ENCODE peak calls at places on chromosome 3, in six cellular contexts. P is A549; V is activated effector memory CD4-positive, alpha-beta T cell treated with Interleukin-2 at 50 U/mL for 16 hours; X is uterus; H is cardiac fibroblast; J is CD4-positive, alpha-beta memory T cell. W is an unnamed sample.

GRCh38 chr3:172347895-172348680 is 100.2 kb downstream of the GHSR start:
- DNase-seq in P (no peak), V (no peak), X (no peak), H (no peak), J (no peak), W (no peak)

GRCh38 chr3:30469125-30469524 is 137.3 kb upstream of the TGFBR2 start:
- DNase-seq in P (no peak), V (no peak), X (no peak), H (no peak), J (no peak), W (no peak)

GRCh38 chr3:27643355-27643754 is 78.8 kb downstream of the EOMES start:
- DNase-seq in P (no peak), V (no peak), X (no peak), H (peak), J (no peak), W (no peak)

GRCh38 chr3:113649169-113649833 is 47.1 kb downstream of the USF3 start:
- DNase-seq in P (no peak), V (no peak), X (no peak), H (no peak), J (no peak), W (no peak)

GRCh38 chr3:66983101-66983500 is 15.0 kb upstream of the KBTBD8 start:
- DNase-seq in P (no peak), V (no peak), X (no peak), H (no peak), J (no peak), W (no peak)

GRCh38 chr3:195698325-195699147 is 22.2 kb upstream of the MUC20 start:
- DNase-seq in P (no peak), V (no peak), X (no peak), H (no peak), J (no peak), W (no peak)

GRCh38 chr3:108862865-108863798 is 40.5 kb downstream of the TRAT1 start:
- DNase-seq in P (peak), V (no peak), X (no peak), H (peak), J (peak), W (no peak)

GRCh38 chr3:14913071-14913925 is 34.1 kb upstream of the NR2C2 start:
- DNase-seq in P (no peak), V (no peak), X (no peak), H (no peak), J (no peak), W (no peak)

GRCh38 chr3:53269888-53270880 is 14.4 kb upstream of the TKT start:
- DNase-seq in P (peak), V (no peak), X (peak), H (peak), J (no peak), W (peak)